ENCODE peak calls at places on chromosomes 16 and 17, in four cellular contexts. W, F, U and P are unnamed samples.

GRCh38 chr16:1713331-1713730 is 7.3 kb downstream of the MAPK8IP3 start:
- DNase-seq in F (no peak), W (no peak), U (no peak), P (no peak)

GRCh38 chr17:67868176-67868575 is 42.9 kb downstream of the BPTF start:
- DNase-seq in W (no peak), U (no peak), F (no peak), P (no peak)

GRCh38 chr16:30711712-30712111 is 12.7 kb downstream of the SRCAP start:
- DNase-seq in W (no peak), U (no peak), F (no peak), P (no peak)

GRCh38 chr16:84414789-84415326 is 46.5 kb downstream of the ATP2C2 start:
- DNase-seq in U (no peak), F (no peak), W (no peak), P (no peak)

GRCh38 chr16:54080524-54081008 is 206.0 kb downstream of the IRX3 start:
- DNase-seq in W (no peak), U (no peak), F (peak; percentile 40), P (no peak)

GRCh38 chr17:15354256-15354655 is 12.9 kb upstream of the TEKT3 start:
- DNase-seq in W (no peak), F (no peak), U (no peak), P (no peak)

GRCh38 chr17:66165537-66166123 is 26.3 kb downstream of the CEP112 start:
- DNase-seq in U (no peak), F (peak; percentile 31), W (no peak), P (no peak)

GRCh38 chr16:81172769-81173658 is 65.5 kb upstream of the BCO1 start:
- DNase-seq in U (no peak), W (no peak), F (no peak), P (no peak)

GRCh38 chr16:81562174-81562849 is 117.7 kb downstream of the CMIP start:
- DNase-seq in W (no peak), F (no peak), U (no peak), P (no peak)

GRCh38 chr16:28974007-28974436 is 556 bp upstream of the SPNS1 start:
- DNase-seq in W (peak; percentile 62), U (no peak), F (peak; percentile 27), P (peak; percentile 34)

GRCh38 chr16:75288596-75289120 is 37.2 kb upstream of the BCAR1 start:
- DNase-seq in U (peak; percentile 66), W (no peak), F (no peak), P (no peak)

GRCh38 chr17:61397086-61397842 is 2.4 kb upstream of the TBX2 start:
- DNase-seq in W (no peak), F (no peak), U (no peak), P (no peak)

GRCh38 chr17:63543822-63544420 is 6.4 kb upstream of the DCAF7 start:
- DNase-seq in W (no peak), F (no peak), U (no peak), P (no peak)

GRCh38 chr17:13787636-13788035 is 185.9 kb upstream of the HS3ST3A1 start:
- DNase-seq in U (no peak), W (no peak), F (no peak), P (no peak)

GRCh38 chr16:63512910-63513309 is 1476.7 kb upstream of the CDH8 start:
- DNase-seq in F (no peak), U (no peak), W (no peak), P (no peak)

GRCh38 chr16:65745-66144 is 6.7 kb downstream of the RHBDF1 start:
- DNase-seq in U (peak; percentile 85), F (no peak), W (peak; percentile 89), P (peak; percentile 78)

GRCh38 chr17:78142113-78142861 is 3.9 kb upstream of the C17orf99 start:
- DNase-seq in W (no peak), F (no peak), U (no peak), P (no peak)

GRCh38 chr16:50889276-50889675 is 147.4 kb downstream of the CYLD start:
- DNase-seq in W (no peak), U (no peak), F (no peak), P (no peak)

GRCh38 chr17:67015001-67015400 is 29.4 kb upstream of the CACNG1 start:
- DNase-seq in W (no peak), F (no peak), U (no peak), P (no peak)

GRCh38 chr17:50944054-50944901 is 78.1 kb upstream of the TOB1 start:
- DNase-seq in U (peak; percentile 56), F (no peak), W (peak; percentile 64), P (peak; percentile 63)

GRCh38 chr16:57444711-57445110 is 2.5 kb downstream of the CIAPIN1 start:
- DNase-seq in W (no peak), F (no peak), U (no peak), P (no peak)

GRCh38 chr17:16491703-16492612 is at the start of gene LRRC75A:
- DNase-seq in F (no peak), U (peak; percentile 37), W (peak; percentile 73), P (peak; percentile 60)

GRCh38 chr16:69599731-69600130 is 34.0 kb downstream of the NFAT5 start:
- DNase-seq in U (no peak), F (no peak), W (no peak), P (no peak)

GRCh38 chr17:13544292-13544691 is 57.4 kb downstream of the HS3ST3A1 start:
- DNase-seq in U (no peak), F (peak; percentile 71), W (peak; percentile 74), P (no peak)

GRCh38 chr17:47279062-47279801 is 25.6 kb downstream of the ITGB3 start:
- DNase-seq in F (peak; percentile 88), W (peak; percentile 67), U (no peak), P (no peak)

GRCh38 chr16:83652898-83653297 is 154.9 kb upstream of the HSBP1 start:
- DNase-seq in U (no peak), W (no peak), F (no peak), P (no peak)

GRCh38 chr17:2591040-2591640 is 2.3 kb upstream of the PAFAH1B1 start:
- DNase-seq in W (no peak), F (no peak), U (no peak), P (no peak)
- TF ChIP-seq CTCF in W (no peak), F (no peak), U (no peak), P (no peak)

GRCh38 chr17:44219636-44220210 is at the start of gene UBTF:
- DNase-seq in W (peak; percentile 80), U (peak; percentile 68), F (no peak), P (peak; percentile 65)
- TF ChIP-seq CTCF in W (no peak), U (no peak), F (no peak), P (no peak)

DNA sequence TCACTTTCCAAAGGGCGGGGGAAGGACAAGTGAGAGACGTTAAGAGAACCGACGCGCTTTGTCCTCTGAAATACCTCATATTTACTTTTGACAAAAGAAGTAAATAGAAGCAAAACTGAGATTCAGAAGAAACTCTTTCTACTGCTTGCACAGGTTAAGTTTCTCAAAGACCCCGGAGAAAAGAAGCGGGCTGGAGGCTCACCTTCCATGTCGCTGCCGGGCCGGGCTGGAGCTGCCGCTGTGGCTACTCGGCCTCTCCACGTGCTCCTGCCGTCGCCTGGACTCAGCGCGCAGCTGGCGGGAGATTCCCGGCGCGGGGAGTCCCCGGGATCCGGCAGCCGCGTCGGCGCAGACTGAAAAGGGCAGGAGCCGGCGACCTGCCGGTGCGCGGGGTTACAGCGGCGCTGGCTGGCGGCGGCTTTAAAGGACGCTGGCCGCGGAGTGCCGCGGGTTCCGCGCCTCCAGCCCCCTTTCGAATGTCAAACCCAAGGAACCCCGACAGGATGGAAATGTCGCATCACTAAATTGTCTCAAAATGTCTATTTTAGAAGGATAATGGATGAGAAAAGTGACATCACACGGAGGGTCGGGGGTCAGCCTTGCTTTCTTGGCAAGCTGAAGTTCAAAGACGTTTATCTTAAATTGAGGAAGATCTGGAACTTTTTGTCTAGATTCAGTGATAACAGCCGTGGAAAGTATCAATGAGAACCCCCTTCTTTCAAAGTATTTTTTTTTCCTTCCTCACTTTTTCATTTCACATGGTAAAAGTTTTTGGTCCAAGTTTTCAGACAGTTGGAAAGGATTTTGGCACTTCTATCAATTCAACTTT is at the start of gene IKZF3:
- DNase-seq in W (no peak), F (no peak), U (peak; percentile 81), P (peak; percentile 47)
- TF ChIP-seq CTCF in W (no peak), F (no peak), U (peak; percentile 49), P (no peak)

GRCh38 chr17:73645050-73645871 is 1.0 kb upstream of the SDK2 start:
- DNase-seq in W (peak; percentile 73), F (no peak), U (no peak), P (peak; percentile 52)
- TF ChIP-seq CTCF in W (no peak), F (no peak), U (no peak), P (peak; percentile 54)